ENCODE peak calls at places on chromosomes 7 and 10, in five cellular contexts. A is PC-9; T is T-helper 2 cell treated with Interferon-gamma antibody and Interleukin-4, amounts not matched to agents 5 μg/mL and 100 μg/mL, for 36 hours; D is SW480; E is Calu3. Z is an unnamed sample.
A peak's percentile ranks its signal among the peaks of the same experiment; 100 is the strongest.

GRCh38 chr7:71987200-71987767 is 424.9 kb downstream of the CALN1 start:
- DNase-seq in A (no peak), T (no peak), D (no peak), E (no peak), Z (no peak)

GRCh38 chr7:98617051-98617959 is at the start of gene NPTX2:
- DNase-seq in A (no peak), T (no peak), D (peak; percentile 78), E (no peak), Z (peak; percentile 38)

GRCh38 chr10:93816123-93816747 is 58.5 kb downstream of the LGI1 start:
- DNase-seq in A (peak; percentile 53), T (peak; percentile 15), D (peak; percentile 52), E (peak; percentile 55), Z (peak; percentile 57)

GRCh38 chr10:132138596-132138995 is 48.2 kb upstream of the DPYSL4 start:
- DNase-seq in A (no peak), T (no peak), D (no peak), E (no peak), Z (no peak)

GRCh38 chr7:27116019-27116411 is 13.5 kb upstream of the HOXA2 start:
- DNase-seq in A (no peak), T (no peak), D (no peak), E (no peak), Z (no peak)

GRCh38 chr10:99007457-99007856 is 228.2 kb downstream of the HPSE2 start:
- DNase-seq in A (no peak), T (no peak), D (no peak), E (no peak), Z (no peak)

GRCh38 chr7:47460251-47460989 is 121.5 kb downstream of the TNS3 start:
- DNase-seq in A (no peak), T (no peak), D (peak; percentile 87), E (no peak), Z (no peak)

GRCh38 chr7:126690848-126691751 is 561.6 kb downstream of the GRM8 start:
- DNase-seq in A (no peak), T (no peak), D (no peak), E (no peak), Z (no peak)

GRCh38 chr7:81937091-81937490 is 167.2 kb upstream of the HGF start:
- DNase-seq in A (no peak), T (no peak), D (no peak), E (no peak), Z (no peak)

GRCh38 chr10:128242641-128243040 is 116.4 kb upstream of the MKI67 start:
- DNase-seq in A (no peak), T (no peak), D (no peak), E (no peak), Z (no peak)

GRCh38 chr10:124703778-124704427 is 40.3 kb downstream of the FAM53B start:
- DNase-seq in A (no peak), T (no peak), D (no peak), E (no peak), Z (no peak)

GRCh38 chr10:91758303-91759146 is 39.7 kb upstream of the TNKS2 start:
- DNase-seq in A (peak; percentile 60), T (no peak), D (peak; percentile 75), E (no peak), Z (peak; percentile 63)

GRCh38 chr7:9026121-9026520 is 592.7 kb downstream of the NXPH1 start:
- DNase-seq in A (no peak), T (no peak), D (no peak), E (no peak), Z (no peak)

GRCh38 chr7:156220078-156220605 is 407.9 kb upstream of the SHH start:
- DNase-seq in A (no peak), T (no peak), D (no peak), E (no peak), Z (no peak)

GRCh38 chr7:136853654-136854053 is 14.8 kb upstream of the CHRM2 start:
- DNase-seq in A (no peak), T (no peak), D (no peak), E (no peak), Z (no peak)

GRCh38 chr10:16401416-16401815 is 35.4 kb upstream of the PTER start:
- DNase-seq in A (no peak), T (no peak), D (no peak), E (no peak), Z (no peak)

Z was measured in KBM-7.